ENCODE peak calls at places on chromosome 11, in eight cellular contexts. One of them, this sample, is unnamed.

GRCh38 chr11:112157274-112157766 is 6.6 kb downstream of the IL18 start:
- DNase-seq in Peyer's patch: no peak
- DNase-seq in brain microvascular endothelial cell: peak
- DNase-seq in lung: no peak
- DNase-seq in stomach: no peak
- DNase-seq in fibroblast of mammary gland: peak
- DNase-seq in left ventricle myocardium inferior: no peak
- DNase-seq in transverse colon: no peak
- DNase-seq in this sample: peak

GRCh38 chr11:107562647-107563208 is 2.8 kb downstream of the ALKBH8 start:
- DNase-seq in stomach: no peak
- DNase-seq in lung: no peak
- DNase-seq in transverse colon: no peak
- DNase-seq in brain microvascular endothelial cell: peak
- DNase-seq in Peyer's patch: no peak
- DNase-seq in fibroblast of mammary gland: peak
- DNase-seq in left ventricle myocardium inferior: no peak
- DNase-seq in this sample: peak

GRCh38 chr11:132649277-132649676 is 883.0 kb downstream of the OPCML start:
- DNase-seq in left ventricle myocardium inferior: no peak
- DNase-seq in stomach: no peak
- DNase-seq in lung: no peak
- DNase-seq in brain microvascular endothelial cell: no peak
- DNase-seq in transverse colon: no peak
- DNase-seq in fibroblast of mammary gland: no peak
- DNase-seq in Peyer's patch: no peak
- DNase-seq in this sample: no peak

GRCh38 chr11:11383995-11384394 is 30.9 kb upstream of the CSNK2A3 start:
- DNase-seq in stomach: no peak
- DNase-seq in left ventricle myocardium inferior: no peak
- DNase-seq in Peyer's patch: no peak
- DNase-seq in lung: no peak
- DNase-seq in brain microvascular endothelial cell: no peak
- DNase-seq in transverse colon: no peak
- DNase-seq in fibroblast of mammary gland: no peak
- DNase-seq in this sample: no peak

GRCh38 chr11:107018274-107018901 is at the start of gene GUCY1A2:
- DNase-seq in fibroblast of mammary gland: no peak
- DNase-seq in brain microvascular endothelial cell: no peak
- DNase-seq in Peyer's patch: peak
- DNase-seq in stomach: no peak
- DNase-seq in left ventricle myocardium inferior: peak
- DNase-seq in transverse colon: no peak
- DNase-seq in lung: no peak
- DNase-seq in this sample: peak

GRCh38 chr11:6926208-6927029 is at the start of gene ZNF215:
- DNase-seq in brain microvascular endothelial cell: peak
- DNase-seq in stomach: peak
- DNase-seq in transverse colon: peak
- DNase-seq in lung: peak
- DNase-seq in left ventricle myocardium inferior: peak
- DNase-seq in Peyer's patch: peak
- DNase-seq in fibroblast of mammary gland: peak
- DNase-seq in this sample: peak

GRCh38 chr11:127919206-127920000 is 668.0 kb downstream of the ETS1 start:
- DNase-seq in stomach: no peak
- DNase-seq in brain microvascular endothelial cell: peak
- DNase-seq in fibroblast of mammary gland: peak
- DNase-seq in left ventricle myocardium inferior: no peak
- DNase-seq in Peyer's patch: no peak
- DNase-seq in lung: no peak
- DNase-seq in transverse colon: no peak
- DNase-seq in this sample: peak

GRCh38 chr11:77044886-77045285 is 10.7 kb downstream of the B3GNT6 start:
- DNase-seq in brain microvascular endothelial cell: no peak
- DNase-seq in lung: no peak
- DNase-seq in transverse colon: no peak
- DNase-seq in left ventricle myocardium inferior: no peak
- DNase-seq in fibroblast of mammary gland: no peak
- DNase-seq in Peyer's patch: no peak
- DNase-seq in stomach: no peak
- DNase-seq in this sample: no peak

GRCh38 chr11:65370659-65371049 is 11.8 kb downstream of the SLC25A45 start:
- DNase-seq in transverse colon: no peak
- DNase-seq in left ventricle myocardium inferior: no peak
- DNase-seq in lung: no peak
- DNase-seq in Peyer's patch: no peak
- DNase-seq in stomach: no peak
- DNase-seq in brain microvascular endothelial cell: no peak
- DNase-seq in fibroblast of mammary gland: no peak
- DNase-seq in this sample: no peak

GRCh38 chr11:122656073-122656630 is 630 bp downstream of the UBASH3B start:
- DNase-seq in stomach: peak
- DNase-seq in Peyer's patch: peak
- DNase-seq in left ventricle myocardium inferior: peak
- DNase-seq in transverse colon: peak
- DNase-seq in brain microvascular endothelial cell: no peak
- DNase-seq in lung: peak
- DNase-seq in fibroblast of mammary gland: peak
- DNase-seq in this sample: peak

GRCh38 chr11:72617080-72617744 is 57.0 kb downstream of the PDE2A start:
- DNase-seq in brain microvascular endothelial cell: peak
- DNase-seq in left ventricle myocardium inferior: no peak
- DNase-seq in fibroblast of mammary gland: peak
- DNase-seq in lung: no peak
- DNase-seq in stomach: no peak
- DNase-seq in Peyer's patch: no peak
- DNase-seq in transverse colon: peak
- DNase-seq in this sample: peak

GRCh38 chr11:112345166-112345565 is 84.5 kb upstream of the PLET1 start:
- DNase-seq in stomach: no peak
- DNase-seq in fibroblast of mammary gland: no peak
- DNase-seq in brain microvascular endothelial cell: no peak
- DNase-seq in left ventricle myocardium inferior: no peak
- DNase-seq in transverse colon: no peak
- DNase-seq in lung: no peak
- DNase-seq in Peyer's patch: no peak
- DNase-seq in this sample: no peak

GRCh38 chr11:8810331-8811301 is 100.4 kb upstream of the AKIP1 start:
- DNase-seq in Peyer's patch: peak
- DNase-seq in fibroblast of mammary gland: peak
- DNase-seq in left ventricle myocardium inferior: peak
- DNase-seq in stomach: peak
- DNase-seq in transverse colon: peak
- DNase-seq in brain microvascular endothelial cell: peak
- DNase-seq in lung: peak
- DNase-seq in this sample: peak

GRCh38 chr11:73193251-73194033 is 24.6 kb upstream of the P2RY2 start:
- DNase-seq in Peyer's patch: peak
- DNase-seq in transverse colon: peak
- DNase-seq in fibroblast of mammary gland: no peak
- DNase-seq in stomach: peak
- DNase-seq in brain microvascular endothelial cell: no peak
- DNase-seq in left ventricle myocardium inferior: no peak
- DNase-seq in lung: no peak
- DNase-seq in this sample: no peak

GRCh38 chr11:67026941-67027340 is 4.0 kb downstream of the SYT12 start:
- DNase-seq in left ventricle myocardium inferior: no peak
- DNase-seq in lung: no peak
- DNase-seq in Peyer's patch: no peak
- DNase-seq in fibroblast of mammary gland: no peak
- DNase-seq in brain microvascular endothelial cell: no peak
- DNase-seq in stomach: no peak
- DNase-seq in transverse colon: no peak
- DNase-seq in this sample: no peak

GRCh38 chr11:71212871-71213559 is 39.4 kb downstream of the SHANK2 start:
- DNase-seq in brain microvascular endothelial cell: no peak
- DNase-seq in transverse colon: no peak
- DNase-seq in stomach: no peak
- DNase-seq in left ventricle myocardium inferior: peak
- DNase-seq in Peyer's patch: no peak
- DNase-seq in fibroblast of mammary gland: peak
- DNase-seq in lung: no peak
- DNase-seq in this sample: peak

GRCh38 chr11:17853280-17853679 is 118.7 kb downstream of the KCNC1 start:
- DNase-seq in fibroblast of mammary gland: no peak
- DNase-seq in left ventricle myocardium inferior: no peak
- DNase-seq in stomach: no peak
- DNase-seq in lung: no peak
- DNase-seq in brain microvascular endothelial cell: no peak
- DNase-seq in Peyer's patch: no peak
- DNase-seq in transverse colon: no peak
- DNase-seq in this sample: no peak
- H3K4me3 ChIP-seq in fibroblast of mammary gland: no peak
- H3K4me3 ChIP-seq in left ventricle myocardium inferior: no peak
- H3K4me3 ChIP-seq in stomach: no peak
- H3K4me3 ChIP-seq in lung: no peak
- H3K4me3 ChIP-seq in brain microvascular endothelial cell: no peak
- H3K4me3 ChIP-seq in Peyer's patch: no peak
- H3K4me3 ChIP-seq in transverse colon: no peak
- H3K4me3 ChIP-seq in this sample: no peak

DNA sequence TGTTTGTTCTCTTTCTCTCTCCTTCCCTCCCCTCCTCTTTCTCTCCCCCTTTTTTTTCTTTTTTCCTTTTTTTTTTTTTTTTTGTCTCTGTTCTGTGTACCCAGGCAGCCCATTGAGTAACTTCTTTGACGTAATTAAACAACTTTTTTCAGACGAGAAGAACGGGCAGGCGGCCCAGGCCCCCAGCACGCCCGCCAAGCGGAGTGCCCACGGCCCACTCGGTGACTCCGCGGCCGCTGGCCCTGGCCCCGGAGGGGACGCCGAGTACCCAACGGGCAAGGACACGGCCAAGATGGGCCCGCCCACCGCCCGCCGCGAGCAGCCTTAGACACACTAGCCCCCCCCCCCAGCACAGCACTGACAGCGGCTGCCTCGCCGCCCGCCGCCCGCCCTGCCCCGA is 26.2 kb downstream of the MOB2 start:
- DNase-seq in stomach: peak
- DNase-seq in transverse colon: peak
- DNase-seq in Peyer's patch: no peak
- DNase-seq in left ventricle myocardium inferior: no peak
- DNase-seq in lung: peak
- DNase-seq in fibroblast of mammary gland: peak
- DNase-seq in brain microvascular endothelial cell: no peak
- DNase-seq in this sample: peak
- TF ChIP-seq CTCF in stomach: no peak
- TF ChIP-seq CTCF in transverse colon: no peak
- TF ChIP-seq CTCF in Peyer's patch: no peak
- TF ChIP-seq CTCF in left ventricle myocardium inferior: no peak
- TF ChIP-seq CTCF in lung: no peak
- TF ChIP-seq CTCF in fibroblast of mammary gland: no peak
- TF ChIP-seq CTCF in brain microvascular endothelial cell: no peak
- TF ChIP-seq CTCF in this sample: no peak

GRCh38 chr11:94636388-94636787 is 69.2 kb downstream of the PIWIL4 start:
- DNase-seq in brain microvascular endothelial cell: no peak
- DNase-seq in Peyer's patch: no peak
- DNase-seq in stomach: no peak
- DNase-seq in lung: no peak
- DNase-seq in fibroblast of mammary gland: no peak
- DNase-seq in transverse colon: no peak
- DNase-seq in left ventricle myocardium inferior: no peak
- DNase-seq in this sample: no peak

GRCh38 chr11:94639901-94640721 is 72.9 kb downstream of the PIWIL4 start:
- DNase-seq in transverse colon: no peak
- DNase-seq in stomach: no peak
- DNase-seq in left ventricle myocardium inferior: peak
- DNase-seq in Peyer's patch: no peak
- DNase-seq in brain microvascular endothelial cell: no peak
- DNase-seq in lung: no peak
- DNase-seq in fibroblast of mammary gland: no peak
- DNase-seq in this sample: no peak

GRCh38 chr11:94638278-94638901 is 71.2 kb downstream of the PIWIL4 start:
- DNase-seq in transverse colon: no peak
- DNase-seq in Peyer's patch: no peak
- DNase-seq in brain microvascular endothelial cell: no peak
- DNase-seq in fibroblast of mammary gland: no peak
- DNase-seq in left ventricle myocardium inferior: no peak
- DNase-seq in lung: no peak
- DNase-seq in stomach: no peak
- DNase-seq in this sample: peak

GRCh38 chr11:94641167-94641761 is 74.1 kb downstream of the PIWIL4 start:
- DNase-seq in stomach: no peak
- DNase-seq in brain microvascular endothelial cell: no peak
- DNase-seq in transverse colon: no peak
- DNase-seq in lung: no peak
- DNase-seq in left ventricle myocardium inferior: peak
- DNase-seq in Peyer's patch: no peak
- DNase-seq in fibroblast of mammary gland: peak
- DNase-seq in this sample: no peak

DNA sequence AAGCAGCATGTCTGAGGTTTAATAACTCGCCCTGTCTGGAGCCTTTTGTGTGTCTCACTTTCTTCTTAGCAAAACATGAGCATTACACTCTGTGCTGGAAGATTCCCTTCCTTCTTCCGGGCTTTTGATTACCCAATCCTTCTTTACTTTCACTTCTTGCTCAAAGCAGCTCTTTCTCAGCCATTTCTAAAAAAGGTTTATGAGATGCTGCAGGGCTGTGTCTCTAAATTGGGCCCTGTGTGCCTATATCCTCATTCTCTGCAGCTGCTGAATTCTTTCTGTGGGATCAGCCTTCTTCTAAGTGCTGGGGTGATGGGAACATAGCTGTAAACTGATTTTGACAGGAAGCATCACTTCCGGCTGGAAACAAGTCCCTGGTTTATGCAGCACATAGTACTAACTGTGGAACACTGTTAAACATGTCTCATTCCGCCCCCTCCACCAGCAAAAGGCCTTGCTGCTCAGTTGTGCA is 71.8 kb downstream of the PIWIL4 start:
- DNase-seq in Peyer's patch: no peak
- DNase-seq in brain microvascular endothelial cell: peak
- DNase-seq in fibroblast of mammary gland: peak
- DNase-seq in transverse colon: no peak
- DNase-seq in left ventricle myocardium inferior: no peak
- DNase-seq in lung: no peak
- DNase-seq in stomach: no peak
- DNase-seq in this sample: peak
- H3K4me3 ChIP-seq in Peyer's patch: no peak
- H3K4me3 ChIP-seq in brain microvascular endothelial cell: no peak
- H3K4me3 ChIP-seq in fibroblast of mammary gland: no peak
- H3K4me3 ChIP-seq in transverse colon: no peak
- H3K4me3 ChIP-seq in left ventricle myocardium inferior: peak
- H3K4me3 ChIP-seq in lung: no peak
- H3K4me3 ChIP-seq in stomach: no peak
- H3K4me3 ChIP-seq in this sample: no peak

DNA sequence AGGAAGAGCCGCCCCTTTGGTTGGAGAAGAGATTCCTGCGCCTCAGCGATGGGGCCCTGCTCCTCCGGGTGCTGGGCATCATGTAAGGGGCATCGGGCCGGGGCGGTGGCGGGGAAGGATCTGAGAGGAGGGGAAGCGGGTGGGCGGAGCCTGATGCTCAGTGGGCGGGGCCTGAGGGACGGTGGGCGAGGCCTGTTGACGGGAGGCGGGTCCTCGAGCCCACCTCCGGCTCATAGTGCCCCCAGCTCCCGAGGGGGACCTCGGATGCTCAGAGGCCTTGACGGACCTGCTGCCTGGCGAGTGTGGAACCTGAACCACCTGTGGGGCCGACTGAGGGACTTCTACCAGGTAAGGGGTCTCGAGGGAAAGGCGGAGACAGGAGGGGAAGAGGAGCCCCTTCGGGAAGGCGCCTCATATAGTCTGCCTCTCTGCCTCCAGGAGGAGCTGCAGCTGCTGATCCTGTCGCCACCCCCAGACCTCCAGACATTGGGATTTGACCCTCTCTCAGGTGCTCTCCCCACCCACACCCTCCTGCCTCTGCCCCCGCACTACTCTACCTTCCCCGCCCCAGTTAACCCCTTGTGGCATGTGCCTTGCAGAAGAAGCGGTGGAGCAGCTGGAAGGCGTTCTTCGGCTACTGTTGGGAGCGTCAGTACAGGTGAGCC is 799 bp downstream of the CCDC88B start:
- DNase-seq in transverse colon: peak
- DNase-seq in fibroblast of mammary gland: no peak
- DNase-seq in Peyer's patch: peak
- DNase-seq in stomach: peak
- DNase-seq in brain microvascular endothelial cell: no peak
- DNase-seq in lung: no peak
- DNase-seq in left ventricle myocardium inferior: no peak
- DNase-seq in this sample: no peak
- TF ChIP-seq CTCF in transverse colon: no peak
- TF ChIP-seq CTCF in fibroblast of mammary gland: no peak
- TF ChIP-seq CTCF in Peyer's patch: no peak
- TF ChIP-seq CTCF in stomach: no peak
- TF ChIP-seq CTCF in brain microvascular endothelial cell: peak
- TF ChIP-seq CTCF in lung: no peak
- TF ChIP-seq CTCF in left ventricle myocardium inferior: no peak
- TF ChIP-seq CTCF in this sample: peak